ENCODE peak calls at places on chromosomes 16 and 17, in four cellular contexts. F is H1, M is GM12878, V is K562. P is an unnamed sample.

GRCh38 chr16:30490210-30490609 is 17.7 kb downstream of the ITGAL start:
- DNase-seq in M (no peak), F (no peak), V (no peak), P (no peak)

GRCh38 chr17:51657224-51657623 is 396.9 kb downstream of the UTP18 start:
- DNase-seq in F (no peak), M (no peak), V (no peak), P (no peak)

GRCh38 chr16:88403794-88404581 is 21.2 kb downstream of the ZNF469 start:
- DNase-seq in V (no peak), F (no peak), M (no peak), P (no peak)

GRCh38 chr17:55161935-55162555 is 102.7 kb upstream of the HLF start:
- DNase-seq in M (no peak), V (no peak), F (no peak), P (peak; percentile 31)

GRCh38 chr17:57463103-57463885 is 207.0 kb downstream of the MSI2 start:
- DNase-seq in V (peak; percentile 32), F (no peak), M (peak; percentile 97), P (peak; percentile 30)

GRCh38 chr16:86761117-86761971 is 183.0 kb downstream of the FOXL1 start:
- DNase-seq in M (no peak), F (peak; percentile 92), V (peak; percentile 69), P (peak; percentile 22)

GRCh38 chr17:82961366-82962162 is 117.8 kb upstream of the METRNL start:
- DNase-seq in M (no peak), V (no peak), F (no peak), P (no peak)

GRCh38 chr16:8716592-8716991 is 42.2 kb downstream of the ABAT start:
- DNase-seq in V (no peak), F (no peak), M (no peak), P (no peak)

GRCh38 chr16:67862623-67863583 is 9.9 kb upstream of the EDC4 start:
- DNase-seq in M (no peak), V (no peak), F (no peak), P (no peak)

GRCh38 chr17:61122356-61122913 is 277.2 kb upstream of the TBX2 start:
- DNase-seq in M (no peak), F (no peak), V (no peak), P (no peak)

GRCh38 chr16:51759329-51759728 is 608.3 kb upstream of the SALL1 start:
- DNase-seq in M (no peak), F (no peak), V (no peak), P (no peak)

GRCh38 chr16:57916735-57917450 is 54.0 kb downstream of the CNGB1 start:
- DNase-seq in F (no peak), V (no peak), M (no peak), P (no peak)

GRCh38 chr16:23823475-23824407 is 12.0 kb upstream of the PRKCB start:
- DNase-seq in F (no peak), V (peak; percentile 78), M (no peak), P (no peak)

GRCh38 chr16:56862776-56863175 is 2.2 kb upstream of the SLC12A3 start:
- DNase-seq in F (no peak), M (no peak), V (no peak), P (no peak)

GRCh38 chr16:84368327-84368996 is at the start of gene ATP2C2:
- DNase-seq in M (no peak), V (no peak), F (peak; percentile 93), P (no peak)

GRCh38 chr17:58756246-58757161 is 850 bp downstream of the PPM1E start:
- DNase-seq in V (peak; percentile 25), F (peak; percentile 64), M (no peak), P (no peak)

GRCh38 chr16:68296291-68296690 is 14.5 kb downstream of the SLC7A6OS start:
- DNase-seq in M (no peak), F (no peak), V (no peak), P (no peak)

GRCh38 chr16:75679366-75679765 is 2.6 kb upstream of the CPHXL2 start:
- DNase-seq in V (no peak), F (no peak), M (no peak), P (no peak)

GRCh38 chr16:70659546-70659945 is 13.2 kb downstream of the IL34 start:
- DNase-seq in M (no peak), F (no peak), V (no peak), P (no peak)

GRCh38 chr16:65988019-65988418 is 378.5 kb upstream of the CDH5 start:
- DNase-seq in F (no peak), V (no peak), M (no peak), P (no peak)

GRCh38 chr17:31489295-31490018 is 98.0 kb downstream of the RAB11FIP4 start:
- DNase-seq in M (no peak), F (peak; percentile 82), V (peak; percentile 90), P (peak; percentile 72)

GRCh38 chr16:86631441-86631840 is 53.1 kb downstream of the FOXL1 start:
- DNase-seq in F (no peak), V (no peak), M (no peak), P (no peak)

GRCh38 chr16:70522216-70523000 is 946 bp downstream of the COG4 start:
- DNase-seq in V (peak; percentile 11), F (no peak), M (no peak), P (no peak)

GRCh38 chr17:34607917-34608316 is 28.5 kb downstream of the TMEM132E start:
- DNase-seq in M (no peak), V (no peak), F (no peak), P (no peak)

GRCh38 chr17:12622726-12623125 is 43.0 kb upstream of the MYOCD start:
- DNase-seq in F (no peak), V (no peak), M (no peak), P (no peak)

GRCh38 chr17:57988301-57989010 is 402 bp upstream of the VEZF1 start:
- DNase-seq in F (peak; percentile 83), M (no peak), V (peak; percentile 79), P (no peak)

GRCh38 chr16:47644166-47644565 is 183.0 kb downstream of the PHKB start:
- DNase-seq in F (no peak), M (no peak), V (no peak), P (no peak)

GRCh38 chr17:80124351-80124981 is 22.5 kb downstream of the EIF4A3 start:
- DNase-seq in M (no peak), F (peak; percentile 71), V (peak; percentile 35), P (peak; percentile 75)

GRCh38 chr16:8581923-8582580 is 8.3 kb downstream of the TMEM114 start:
- DNase-seq in F (no peak), V (no peak), M (no peak), P (no peak)

GRCh38 chr16:67555795-67556212 is 6.5 kb upstream of the CTCF start:
- DNase-seq in F (no peak), V (no peak), M (no peak), P (no peak)

DNA sequence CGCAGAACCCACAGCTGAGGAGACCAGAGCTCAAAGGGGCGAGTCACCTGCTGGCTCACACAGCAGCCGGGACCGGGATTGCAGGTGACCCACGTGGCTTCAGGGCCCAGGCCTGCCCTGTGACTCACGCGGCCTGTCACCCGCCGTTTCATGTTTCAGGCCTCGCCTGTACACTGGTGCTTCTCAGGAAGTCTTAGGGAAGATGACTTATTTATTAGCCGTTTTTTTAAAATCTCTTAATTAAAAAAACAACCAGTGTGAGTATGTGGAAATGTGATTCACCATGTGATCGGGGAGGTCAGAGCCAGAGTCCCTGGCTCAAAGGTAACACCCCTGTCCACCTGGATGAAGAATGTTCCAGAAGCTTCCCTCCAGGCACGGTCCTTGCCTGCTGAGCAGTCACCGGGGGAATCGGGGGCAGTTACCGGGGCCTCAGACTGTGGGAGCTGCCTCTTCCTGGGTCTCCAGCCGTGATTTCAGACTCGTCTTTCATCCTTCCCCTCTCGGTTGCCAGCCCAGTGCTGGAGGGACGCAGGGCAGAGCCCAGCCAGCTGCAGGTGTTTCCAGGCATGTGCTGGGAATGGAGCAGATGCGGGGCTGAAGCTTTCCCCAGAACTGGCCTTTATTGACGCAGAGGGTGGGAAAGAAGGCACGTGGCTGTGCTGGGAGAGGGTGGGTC is 49.3 kb downstream of the CMIP start:
- DNase-seq in M (no peak), V (peak; percentile 85), F (no peak), P (peak; percentile 57)
- TF ChIP-seq BRCA1 in M (no peak), V (no peak), F (no peak), P (no peak)

DNA sequence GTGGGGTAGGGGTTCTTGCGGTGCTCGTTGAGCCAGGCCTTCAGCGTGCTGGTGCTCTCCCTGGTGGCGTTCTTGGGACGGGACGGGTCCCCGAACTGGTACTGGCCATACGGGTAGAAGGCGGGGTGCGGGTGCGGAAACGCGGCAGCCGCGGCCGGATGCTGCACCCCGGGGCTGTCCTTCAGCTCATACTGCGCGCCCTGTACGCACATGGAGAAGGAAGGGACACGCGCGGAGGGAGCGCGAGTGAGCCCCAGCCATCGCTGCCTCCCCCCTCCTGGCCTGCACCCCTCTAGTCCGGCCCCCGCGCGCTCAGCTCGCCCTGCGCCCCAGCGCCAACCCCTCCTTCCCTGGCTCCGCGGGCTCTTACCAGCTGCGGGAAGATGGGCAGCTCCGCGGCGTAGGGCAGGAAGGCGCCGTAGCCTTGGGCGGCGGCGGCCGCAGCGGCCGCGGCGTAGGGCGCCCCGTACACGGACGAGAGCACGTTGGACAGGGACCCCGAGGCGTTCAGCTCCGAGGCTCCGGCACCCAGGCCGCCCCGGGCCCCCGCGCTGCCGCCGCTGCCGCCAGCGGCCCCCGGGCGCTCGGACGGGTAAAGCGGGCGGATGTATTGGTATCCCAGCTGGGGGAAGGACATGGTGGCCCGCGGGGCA is 1.0 kb downstream of the IRX3 start:
- DNase-seq in V (no peak), F (no peak), M (no peak), P (peak; percentile 38)
- TF ChIP-seq EZH2 in V (no peak), F (peak; percentile 78), M (no peak), P (no peak)

DNA sequence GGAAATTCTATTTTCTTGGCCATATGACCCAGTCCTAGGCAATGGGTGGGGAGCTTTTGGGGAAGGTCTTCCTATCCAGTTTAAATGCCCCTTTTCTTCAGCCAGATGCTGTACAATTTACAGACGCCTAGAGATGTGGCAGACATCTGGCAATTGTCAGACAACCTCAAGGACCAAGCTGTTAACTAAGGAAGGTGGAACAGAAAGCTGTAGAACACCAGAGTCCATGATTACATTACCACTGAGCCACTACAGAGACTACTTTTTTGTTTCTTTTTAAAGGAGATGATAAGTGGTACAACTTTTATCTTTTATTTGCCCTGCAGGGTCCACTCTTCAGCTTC is 21.1 kb upstream of the CORO6 start:
- DNase-seq in F (no peak), V (no peak), M (no peak), P (no peak)
- H3K27ac ChIP-seq in F (no peak overlapping the region), V (peak overlapping the region; percentile 2), M (no peak overlapping the region), P (peak overlapping the region; percentile 27)

GRCh38 chr16:28081391-28081790 is 17.9 kb upstream of the GSG1L start:
- DNase-seq in V (no peak), F (no peak), M (no peak), P (no peak)
- TF ChIP-seq BRCA1 in V (no peak), F (no peak), M (no peak), P (no peak)

DNA sequence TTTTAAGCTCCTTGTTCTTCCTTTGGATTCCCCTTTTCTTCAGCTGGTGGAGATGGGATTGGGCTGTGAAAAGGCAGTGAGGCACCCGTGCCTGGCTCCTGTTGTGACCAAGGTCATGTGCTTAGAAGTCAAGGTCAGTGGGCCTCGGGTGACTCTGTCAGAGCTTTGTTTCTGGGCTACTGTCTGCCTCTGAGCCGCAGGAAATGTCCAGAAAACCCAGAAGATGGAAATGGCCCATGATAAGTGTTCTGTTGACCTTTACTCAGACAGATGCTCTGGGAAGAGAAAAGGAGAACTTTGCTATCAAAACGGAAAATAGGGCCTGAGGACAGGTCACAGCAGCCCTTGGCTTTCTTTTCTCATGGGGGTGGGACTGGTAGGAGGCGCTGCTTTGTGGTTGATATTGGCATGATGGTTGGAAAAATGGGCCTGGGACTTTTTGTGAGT is 2.9 kb downstream of the ABCC1 start:
- DNase-seq in V (peak; percentile 46), M (no peak), F (no peak), P (peak; percentile 70)
- TF ChIP-seq EZH2 in V (no peak), M (no peak), F (no peak), P (no peak)